ENCODE peak calls at places on chromosomes 7 and 10, in five cellular contexts. M, J, H, V and F are unnamed samples.

GRCh38 chr10:29295813-29296212 is 6.9 kb downstream of the LYZL1 start:
- DNase-seq in H (no peak), J (no peak), V (no peak), M (no peak), F (no peak)

GRCh38 chr7:126083014-126083413 is 1153.4 kb upstream of the POT1 start:
- DNase-seq in J (no peak), V (no peak), H (no peak), M (no peak), F (no peak)

GRCh38 chr7:83579740-83580139 is 69.2 kb downstream of the SEMA3E start:
- DNase-seq in V (no peak), H (no peak), J (no peak), M (no peak), F (no peak)

GRCh38 chr10:13978844-13979227 is 351.9 kb downstream of the FRMD4A start:
- DNase-seq in M (no peak), H (no peak), J (no peak), V (no peak), F (no peak)

GRCh38 chr10:15738237-15738928 is 18.7 kb upstream of the ITGA8 start:
- DNase-seq in J (no peak), M (no peak), V (no peak), H (no peak), F (no peak)

GRCh38 chr7:82057476-82057875 is 287.6 kb upstream of the HGF start:
- DNase-seq in J (no peak), M (no peak), H (no peak), V (no peak), F (no peak)

GRCh38 chr10:123841560-123841959 is 50.0 kb downstream of the CPXM2 start:
- DNase-seq in J (no peak), H (no peak), V (no peak), M (no peak), F (no peak)

GRCh38 chr10:124992462-124993344 is 50.8 kb downstream of the ZRANB1 start:
- DNase-seq in V (no peak), H (no peak), M (peak), J (peak), F (no peak)

GRCh38 chr10:68516766-68517165 is 10.6 kb downstream of the SLC25A16 start:
- DNase-seq in M (no peak), H (no peak), J (no peak), V (no peak), F (no peak)

GRCh38 chr7:7344583-7344982 is 162.2 kb downstream of the C1GALT1 start:
- DNase-seq in M (no peak), J (no peak), H (no peak), V (no peak), F (no peak)

GRCh38 chr10:124509836-124510535 is 48.4 kb downstream of the LHPP start:
- DNase-seq in M (no peak), H (no peak), V (no peak), J (no peak), F (no peak)

GRCh38 chr7:41385996-41386395 is 316.9 kb downstream of the INHBA start:
- DNase-seq in H (no peak), V (no peak), M (peak), J (no peak), F (no peak)

GRCh38 chr7:157707983-157708720 is 371.3 kb downstream of the DNAJB6 start:
- DNase-seq in V (no peak), M (no peak), J (no peak), H (no peak), F (no peak)

GRCh38 chr10:103890194-103890658 is 27.8 kb downstream of the STN1 start:
- DNase-seq in J (peak), H (no peak), V (no peak), M (no peak), F (peak)

GRCh38 chr10:71966046-71967004 is 2.1 kb downstream of the CHST3 start:
- DNase-seq in M (no peak), V (no peak), H (no peak), J (no peak), F (peak)

GRCh38 chr7:102426268-102427031 is 6.9 kb upstream of the ORAI2 start:
- DNase-seq in J (no peak), V (no peak), H (peak), M (no peak), F (no peak)

GRCh38 chr7:151851782-151852181 is 25.1 kb downstream of the PRKAG2 start:
- DNase-seq in V (no peak), J (no peak), H (no peak), M (no peak), F (no peak)
- TF ChIP-seq JUNB in V (no peak), J (no peak), H (no peak), M (no peak), F (no peak)

GRCh38 chr7:87359366-87359765 is 13.9 kb downstream of the CROT start:
- DNase-seq in H (no peak), M (no peak), V (no peak), J (no peak), F (no peak)

GRCh38 chr7:87356448-87356847 is 11.0 kb downstream of the CROT start:
- DNase-seq in V (peak), J (no peak), H (no peak), M (no peak), F (no peak)

DNA sequence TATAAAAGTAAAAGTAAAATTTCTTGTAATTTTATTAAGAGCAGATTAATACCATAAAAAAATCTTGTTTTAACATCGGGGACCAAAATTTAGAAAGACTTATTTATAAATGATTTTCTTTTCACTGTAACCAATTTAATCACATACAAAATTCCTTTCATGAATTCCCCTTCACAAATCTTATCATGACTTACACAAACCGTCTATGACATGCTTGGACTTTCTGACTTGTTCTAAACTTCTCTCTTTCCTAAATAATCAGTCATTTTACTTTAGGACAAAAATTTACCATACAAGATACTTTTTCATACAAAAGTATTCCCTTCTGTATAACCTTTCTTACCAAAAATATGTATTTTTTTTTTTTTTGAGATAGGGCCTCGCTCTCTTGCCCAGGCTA is 9.3 kb downstream of the CROT start:
- DNase-seq in V (peak), M (peak), H (no peak), J (no peak), F (no peak)
- TF ChIP-seq JUNB in V (no peak), M (no peak), H (no peak), J (no peak), F (no peak)

GRCh38 chr7:43362652-43363428 is 220.1 kb upstream of the STK17A start:
- DNase-seq in M (no peak), J (no peak), V (no peak), H (no peak), F (no peak)
- TF ChIP-seq JUNB in M (no peak), J (no peak), V (no peak), H (no peak), F (no peak)

DNA sequence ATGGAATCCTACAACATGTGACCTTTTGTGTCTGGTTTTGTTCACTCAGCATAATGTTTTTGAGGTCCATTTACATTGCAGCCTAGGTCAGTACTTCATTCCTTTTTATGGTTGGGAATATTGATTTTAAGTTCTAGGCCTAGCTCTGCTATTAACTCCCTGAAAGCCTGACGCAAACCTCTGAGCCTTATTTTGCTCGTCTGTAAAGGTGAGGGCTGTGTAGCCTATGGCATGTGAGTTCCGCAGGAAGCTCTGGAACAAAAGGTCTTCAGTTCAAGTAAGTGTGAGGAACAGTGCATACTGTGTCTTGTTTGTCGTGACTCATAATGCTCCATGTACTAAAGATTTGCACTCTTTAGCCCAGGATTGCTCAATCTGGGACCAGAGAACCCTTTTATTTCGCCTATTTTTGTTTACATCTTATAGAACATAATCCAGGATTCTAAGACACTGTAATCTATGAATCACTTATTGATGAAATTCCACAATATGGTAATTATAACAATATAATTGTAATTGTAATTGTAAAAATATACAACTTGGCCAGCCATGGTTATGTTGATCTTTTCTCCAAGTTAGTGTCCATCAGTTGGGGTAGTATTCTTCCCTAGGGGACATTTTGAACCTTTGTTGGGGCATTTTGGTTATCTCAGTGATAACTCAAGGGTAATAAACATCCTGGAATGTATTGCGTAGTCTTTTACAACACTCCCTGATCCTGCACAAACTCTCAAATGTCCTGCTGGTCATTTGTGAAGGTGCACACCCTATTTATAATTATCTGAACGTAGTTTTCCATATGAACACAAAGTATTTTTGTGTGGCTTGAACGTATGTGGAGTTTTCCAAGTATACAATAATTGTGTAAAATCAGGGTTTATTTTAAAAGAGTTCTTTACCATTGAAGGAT is 184.7 kb downstream of the VTI1A start:
- DNase-seq in H (no peak), M (no peak), J (peak), V (no peak), F (no peak)
- TF ChIP-seq JUNB in H (no peak), M (no peak), J (peak), V (no peak), F (no peak)

GRCh38 chr7:150448789-150449147 is 1.7 kb upstream of the GIMAP8 start:
- DNase-seq in V (peak), M (peak), H (no peak), J (peak), F (peak)

GRCh38 chr7:150451097-150451793 is 815 bp downstream of the GIMAP8 start:
- DNase-seq in J (no peak), V (no peak), H (peak), M (no peak), F (no peak)

GRCh38 chr7:150449206-150449956 is 1.0 kb upstream of the GIMAP8 start:
- DNase-seq in M (no peak), H (no peak), J (no peak), V (no peak), F (no peak)

GRCh38 chr7:150451833-150452431 is 1.5 kb downstream of the GIMAP8 start:
- DNase-seq in J (no peak), H (no peak), M (no peak), V (no peak), F (no peak)

GRCh38 chr7:150450491-150450992 is at the start of gene GIMAP8:
- DNase-seq in M (peak), J (no peak), H (no peak), V (no peak), F (no peak)
- TF ChIP-seq JUNB in M (no peak), J (no peak), H (no peak), V (no peak), F (no peak)

DNA sequence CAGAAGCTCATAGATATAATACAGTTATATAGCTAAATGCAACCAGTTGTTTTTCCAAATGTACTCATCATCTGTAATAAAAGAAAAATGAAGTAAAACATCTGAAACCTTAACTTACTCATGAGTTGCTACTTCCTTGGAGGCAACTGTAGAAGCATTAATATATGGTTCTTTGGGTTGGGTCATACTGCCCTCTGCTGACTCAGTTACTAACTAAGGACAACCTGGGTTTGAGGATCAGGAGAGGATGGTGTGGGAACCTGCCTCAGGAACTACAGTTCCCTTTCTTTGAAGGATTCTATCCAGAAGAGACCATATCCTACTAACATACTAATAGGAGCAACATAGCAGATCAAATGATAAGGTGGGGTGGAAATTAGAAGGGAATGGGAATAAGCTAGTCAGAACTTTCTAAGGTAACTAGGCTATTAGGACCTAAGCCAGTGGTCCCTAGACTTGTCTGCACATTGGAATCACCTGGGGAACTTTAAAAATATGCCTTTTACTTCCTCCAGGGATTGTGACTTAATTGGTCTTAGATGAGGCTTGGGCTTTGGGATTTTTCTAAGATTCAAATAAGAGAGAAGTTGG is 20.7 kb downstream of the COX15 start:
- DNase-seq in H (peak), M (peak), V (peak), J (peak), F (peak)
- TF ChIP-seq JUNB in H (no peak), M (no peak), V (no peak), J (no peak), F (no peak)